ENCODE peak calls at places on chromosomes 2 and 18, in four cellular contexts. W is SK-N-SH, T is H1, P is HCT116. K is an unnamed sample.

GRCh38 chr2:239516954-239517305 is 116.1 kb upstream of the HDAC4 start:
- DNase-seq in W (no peak), T (no peak), P (no peak), K (no peak)

GRCh38 chr2:187989925-187990623 is 301.6 kb upstream of the GULP1 start:
- DNase-seq in W (no peak), T (no peak), P (peak), K (no peak)

GRCh38 chr2:58039170-58039611 is 7.4 kb upstream of the VRK2 start:
- DNase-seq in W (no peak), T (no peak), P (no peak), K (no peak)

GRCh38 chr2:239020541-239021041 is 172.7 kb downstream of the TWIST2 start:
- DNase-seq in W (no peak), T (no peak), P (no peak), K (no peak)

GRCh38 chr2:25306767-25307368 is 34.9 kb downstream of the DNMT3A start:
- DNase-seq in W (no peak), T (no peak), P (no peak), K (no peak)

GRCh38 chr2:1613731-1614354 is 130.5 kb downstream of the PXDN start:
- DNase-seq in W (no peak), T (no peak), P (no peak), K (no peak)

GRCh38 chr2:199228887-199229819 is 228.6 kb downstream of the SATB2 start:
- DNase-seq in W (no peak), T (no peak), P (no peak), K (peak)

GRCh38 chr2:49369650-49370049 is 215.3 kb upstream of the FSHR start:
- DNase-seq in W (no peak), T (no peak), P (no peak), K (no peak)

GRCh38 chr2:28649481-28650260 is 102.0 kb upstream of the PPP1CB start:
- DNase-seq in W (no peak), T (no peak), P (peak), K (no peak)

GRCh38 chr2:173077506-173078177 is 2.0 kb downstream of the MAP3K20 start:
- DNase-seq in W (no peak), T (no peak), P (no peak), K (no peak)

GRCh38 chr2:11656252-11656651 is 13.7 kb downstream of the NTSR2 start:
- DNase-seq in W (no peak), T (no peak), P (no peak), K (no peak)

GRCh38 chr2:61712060-61712459 is 141.8 kb downstream of the FAM161A start:
- DNase-seq in W (no peak), T (no peak), P (no peak), K (no peak)

GRCh38 chr2:200705305-200705985 is 106.3 kb upstream of the BZW1 start:
- DNase-seq in W (no peak), T (peak), P (no peak), K (no peak)

GRCh38 chr2:220076734-220077133 is 449.3 kb downstream of the SLC4A3 start:
- DNase-seq in W (peak), T (no peak), P (no peak), K (peak)

GRCh38 chr2:241208058-241208457 is 19.6 kb downstream of the ANO7 start:
- DNase-seq in W (no peak), T (no peak), P (no peak), K (no peak)

GRCh38 chr2:98148968-98149697 is 62.2 kb downstream of the VWA3B start:
- DNase-seq in W (no peak), T (no peak), P (peak), K (peak)

GRCh38 chr2:150624001-150624401 is 136.5 kb upstream of the RND3 start:
- DNase-seq in W (peak), T (no peak), P (no peak), K (no peak)

GRCh38 chr2:165833156-165833555 is 39.1 kb upstream of the GALNT3 start:
- DNase-seq in W (no peak), T (no peak), P (no peak), K (no peak)

GRCh38 chr18:36993068-36993467 is 164.1 kb downstream of the KIAA1328 start:
- DNase-seq in W (no peak), T (no peak), P (no peak), K (no peak)

GRCh38 chr2:1824202-1824905 is 80.0 kb upstream of the PXDN start:
- DNase-seq in W (no peak), T (no peak), P (no peak), K (no peak)

GRCh38 chr2:169839954-169840746 is 12.9 kb downstream of the UBR3 start:
- DNase-seq in W (no peak), T (no peak), P (no peak), K (no peak)

GRCh38 chr2:51511002-51511401 is 479.1 kb upstream of the NRXN1 start:
- DNase-seq in W (no peak), T (no peak), P (no peak), K (no peak)

GRCh38 chr2:60479226-60480088 is 74.0 kb downstream of the BCL11A start:
- DNase-seq in W (no peak), T (no peak), P (no peak), K (peak)

GRCh38 chr18:2716394-2717326 is 61.1 kb downstream of the SMCHD1 start:
- DNase-seq in W (no peak), T (no peak), P (no peak), K (no peak)

GRCh38 chr18:2719040-2719439 is 63.5 kb downstream of the SMCHD1 start:
- DNase-seq in W (no peak), T (no peak), P (no peak), K (no peak)

GRCh38 chr18:2714140-2714539 is 58.6 kb downstream of the SMCHD1 start:
- DNase-seq in W (no peak), T (no peak), P (no peak), K (no peak)

GRCh38 chr18:2717407-2717806 is 61.9 kb downstream of the SMCHD1 start:
- DNase-seq in W (no peak), T (no peak), P (no peak), K (no peak)

DNA sequence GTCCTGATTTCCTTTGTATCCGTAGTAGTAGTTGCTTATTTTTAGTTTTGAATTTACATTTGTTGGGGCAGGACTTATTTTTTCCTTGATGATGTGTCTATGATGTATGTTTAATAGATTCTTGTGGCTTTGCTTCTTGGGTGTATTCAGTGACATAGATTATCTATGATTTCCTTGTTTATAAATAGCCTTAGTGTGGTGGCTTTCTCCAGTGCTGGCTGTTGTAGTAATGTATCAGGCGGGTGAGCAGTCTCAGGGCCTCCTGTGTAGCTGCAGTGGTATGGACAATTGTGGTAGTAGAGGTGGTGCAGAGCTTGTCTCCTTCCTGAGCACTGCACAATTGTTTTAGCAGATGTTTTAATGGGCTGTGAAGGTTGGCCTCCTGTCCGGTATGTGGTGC is 60.5 kb downstream of the SMCHD1 start:
- DNase-seq in W (no peak), T (no peak), P (no peak), K (no peak)
- TF ChIP-seq JUND in W (no peak), T (no peak), P (no peak), K (no peak)

GRCh38 chr2:48248251-48248933 is 281.6 kb upstream of the STON1 start:
- DNase-seq in W (no peak), T (peak), P (peak), K (peak)
- TF ChIP-seq JUND in W (peak), T (peak), P (peak), K (no peak)

GRCh38 chr2:133791191-133791590 is 222.9 kb upstream of the NCKAP5 start:
- DNase-seq in W (no peak), T (no peak), P (no peak), K (no peak)

GRCh38 chr2:133792223-133792622 is 224.0 kb upstream of the NCKAP5 start:
- DNase-seq in W (no peak), T (no peak), P (no peak), K (no peak)

GRCh38 chr2:133790706-133791105 is 222.4 kb upstream of the NCKAP5 start:
- DNase-seq in W (no peak), T (no peak), P (no peak), K (no peak)

GRCh38 chr2:133789743-133790142 is 221.5 kb upstream of the NCKAP5 start:
- DNase-seq in W (no peak), T (no peak), P (no peak), K (no peak)

DNA sequence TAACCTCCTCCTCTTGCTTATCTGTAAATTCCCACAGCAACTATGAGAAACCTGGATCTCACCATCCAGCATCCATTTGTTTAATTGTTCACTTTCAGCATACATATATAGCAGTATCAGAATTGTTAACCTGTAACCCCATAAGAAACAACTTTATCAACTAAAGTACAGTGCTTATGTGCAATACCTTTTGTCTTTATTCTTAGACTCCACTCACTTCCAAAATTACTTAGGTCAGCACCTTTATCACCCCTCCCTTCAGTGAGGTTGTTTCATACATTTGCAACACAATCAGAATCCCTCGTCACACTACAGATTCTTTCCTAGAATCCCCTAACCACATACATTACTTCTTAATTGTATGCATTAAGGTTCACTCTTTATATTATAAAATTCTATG is 225.9 kb upstream of the NCKAP5 start:
- DNase-seq in W (no peak), T (no peak), P (no peak), K (no peak)
- TF ChIP-seq JUND in W (no peak), T (no peak), P (no peak), K (no peak)

GRCh38 chr2:9473308-9473984 is 905 bp upstream of the IAH1 start:
- DNase-seq in W (peak), T (peak), P (no peak), K (no peak)
- TF ChIP-seq JUND in W (no peak), T (no peak), P (no peak), K (no peak)

GRCh38 chr2:70978388-70979357 is at the start of gene ANKRD53:
- DNase-seq in W (peak), T (no peak), P (no peak), K (no peak)

GRCh38 chr2:70977605-70978205 is 725 bp upstream of the ANKRD53 start:
- DNase-seq in W (peak), T (no peak), P (no peak), K (no peak)

GRCh38 chr2:70981866-70982810 is 3.7 kb downstream of the ANKRD53 start:
- DNase-seq in W (no peak), T (no peak), P (no peak), K (no peak)

GRCh38 chr2:70981421-70981820 is 3.0 kb downstream of the ANKRD53 start:
- DNase-seq in W (no peak), T (no peak), P (no peak), K (no peak)

GRCh38 chr2:70979626-70980025 is 1.2 kb downstream of the ANKRD53 start:
- DNase-seq in W (no peak), T (no peak), P (no peak), K (no peak)
- TF ChIP-seq JUND in W (no peak), T (no peak), P (no peak), K (no peak)

DNA sequence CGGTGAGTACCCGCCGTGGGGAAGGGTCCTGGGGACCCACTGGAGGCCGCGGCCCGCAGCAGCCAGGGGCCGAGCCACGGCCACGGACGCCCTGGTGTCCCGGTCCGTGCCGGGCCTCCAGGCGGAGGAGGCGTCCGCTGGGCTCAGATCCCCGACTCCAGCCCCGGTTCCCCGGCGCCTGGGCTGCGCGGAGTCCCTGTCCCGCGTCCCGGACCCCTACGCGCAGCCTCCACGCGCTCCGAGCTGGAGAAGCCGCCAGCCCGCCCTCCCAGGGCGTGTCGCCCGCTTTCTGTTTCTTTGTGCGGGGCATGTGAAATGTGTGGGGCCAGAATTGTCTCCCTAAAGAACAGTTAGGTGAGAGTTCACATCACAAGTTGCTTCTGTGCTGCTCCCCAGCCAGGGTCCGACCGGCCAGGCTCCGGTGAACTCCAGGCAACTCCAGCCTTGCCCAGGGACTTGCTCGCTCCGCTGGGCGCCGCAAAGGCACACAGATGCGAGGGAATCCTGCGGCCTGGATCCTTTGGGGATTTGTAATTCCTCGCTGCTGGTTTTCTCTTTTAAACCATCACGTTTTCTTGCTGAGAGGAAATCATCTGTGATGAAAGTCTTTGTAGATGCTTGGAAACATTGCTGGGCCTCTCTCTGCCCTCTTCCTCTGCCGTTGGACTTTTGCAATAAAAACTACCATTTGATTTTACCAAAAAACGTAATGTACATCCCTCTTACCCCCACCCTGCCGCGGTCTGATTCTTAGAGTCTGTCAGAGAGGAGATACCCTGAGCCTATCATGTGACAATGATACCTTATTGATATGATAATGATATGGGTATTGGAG is 570 bp downstream of the GYPC start:
- DNase-seq in W (no peak), T (no peak), P (no peak), K (no peak)
- TF ChIP-seq JUND in W (no peak), T (no peak), P (no peak), K (no peak)

GRCh38 chr2:8597526-8598225 is 84.2 kb upstream of the ID2 start:
- DNase-seq in W (no peak), T (no peak), P (no peak), K (no peak)
- TF ChIP-seq JUND in W (no peak), T (no peak), P (no peak), K (no peak)

GRCh38 chr2:75202359-75202758 is 3.0 kb upstream of the TACR1 start:
- DNase-seq in W (no peak), T (no peak), P (no peak), K (peak)

GRCh38 chr2:75199428-75200011 is at the start of gene TACR1:
- DNase-seq in W (peak), T (no peak), P (no peak), K (no peak)

GRCh38 chr2:75204833-75205232 is 5.5 kb upstream of the TACR1 start:
- DNase-seq in W (no peak), T (no peak), P (no peak), K (no peak)

GRCh38 chr2:75195076-75195691 is 4.1 kb downstream of the TACR1 start:
- DNase-seq in W (no peak), T (no peak), P (no peak), K (no peak)

GRCh38 chr2:75200140-75200985 is 1.0 kb upstream of the TACR1 start:
- DNase-seq in W (peak), T (no peak), P (no peak), K (peak)
- TF ChIP-seq JUND in W (no peak), T (no peak), P (no peak), K (no peak)

GRCh38 chr2:227323818-227324217 is 1.2 kb upstream of the MFF start:
- DNase-seq in W (no peak), T (no peak), P (no peak), K (no peak)
- TF ChIP-seq JUND in W (no peak), T (no peak), P (no peak), K (no peak)

GRCh38 chr2:234595829-234596228 is 98.9 kb upstream of the ARL4C start:
- DNase-seq in W (no peak), T (no peak), P (no peak), K (no peak)

GRCh38 chr2:234594715-234595114 is 97.8 kb upstream of the ARL4C start:
- DNase-seq in W (no peak), T (no peak), P (no peak), K (no peak)

GRCh38 chr2:234596696-234597575 is 100.1 kb upstream of the ARL4C start:
- DNase-seq in W (no peak), T (peak), P (no peak), K (no peak)

GRCh38 chr2:234593636-234594035 is 96.8 kb upstream of the ARL4C start:
- DNase-seq in W (no peak), T (no peak), P (no peak), K (no peak)

GRCh38 chr2:234597576-234597861 is 100.6 kb upstream of the ARL4C start:
- DNase-seq in W (no peak), T (no peak), P (no peak), K (no peak)
- TF ChIP-seq JUND in W (no peak), T (no peak), P (no peak), K (no peak)

K was measured in T47D.